ENCODE peak calls at places on chromosomes 7 and 10, in seven cellular contexts. X is Calu3, C is myocyte, A is AG20443, F is kidney tubule cell, U is IMR-90, Z is HuH-7. M is an unnamed sample.

GRCh38 chr7:22184549-22185199 is 172.3 kb downstream of the RAPGEF5 start:
- DNase-seq in F (no peak), C (no peak), U (no peak), A (no peak), Z (no peak), X (no peak), M (no peak)

GRCh38 chr10:3056280-3057037 is 10.9 kb upstream of the PFKP start:
- DNase-seq in F (peak; percentile 90), U (peak; percentile 69), Z (no peak), A (no peak), X (no peak), C (no peak), M (no peak)

GRCh38 chr10:101453791-101454718 is 100.1 kb downstream of the BTRC start:
- DNase-seq in F (no peak), C (peak; percentile 34), A (no peak), X (no peak), Z (no peak), U (peak; percentile 52), M (peak; percentile 35)

GRCh38 chr10:31129261-31129660 is 97.6 kb upstream of the ZNF438 start:
- DNase-seq in U (peak; percentile 96), Z (no peak), X (no peak), F (peak; percentile 72), C (peak; percentile 69), A (peak; percentile 43), M (no peak)

GRCh38 chr10:33190406-33190805 is 144.1 kb downstream of the NRP1 start:
- DNase-seq in A (no peak), Z (no peak), X (no peak), U (no peak), C (no peak), F (no peak), M (no peak)

GRCh38 chr10:97213431-97213830 is 27.7 kb upstream of the SLIT1 start:
- DNase-seq in A (no peak), F (no peak), Z (no peak), X (no peak), C (no peak), U (no peak), M (no peak)

GRCh38 chr7:22992874-22993840 is 20.8 kb downstream of the HYCC1 start:
- DNase-seq in U (no peak), X (no peak), A (no peak), Z (no peak), C (no peak), F (no peak), M (no peak)

GRCh38 chr7:122691569-122692235 is 7.2 kb downstream of the RNF133 start:
- DNase-seq in U (no peak), A (no peak), F (no peak), X (no peak), C (no peak), Z (no peak), M (no peak)

GRCh38 chr10:51920672-51921071 is 221.3 kb upstream of the CSTF2T start:
- DNase-seq in C (no peak), Z (no peak), A (no peak), F (no peak), U (no peak), X (no peak), M (no peak)

GRCh38 chr7:12549106-12549505 is 21.4 kb upstream of the SCIN start:
- DNase-seq in A (peak; percentile 49), C (no peak), F (peak; percentile 72), U (peak; percentile 41), X (no peak), Z (no peak), M (no peak)

GRCh38 chr7:138338361-138338760 is 121.7 kb upstream of the TRIM24 start:
- DNase-seq in A (no peak), F (peak; percentile 84), X (no peak), Z (no peak), U (no peak), C (peak; percentile 6), M (no peak)

GRCh38 chr7:140049339-140050024 is 13.3 kb downstream of the PARP12 start:
- DNase-seq in F (no peak), Z (peak; percentile 76), X (no peak), U (no peak), A (no peak), C (no peak), M (peak; percentile 5)

GRCh38 chr7:94466516-94466915 is 43.1 kb upstream of the CASD1 start:
- DNase-seq in A (no peak), Z (no peak), C (no peak), X (no peak), U (no peak), F (no peak), M (peak; percentile 1)

GRCh38 chr10:27618906-27619305 is 114.8 kb downstream of the RAB18 start:
- DNase-seq in F (no peak), Z (no peak), X (no peak), A (peak; percentile 64), C (no peak), U (no peak), M (no peak)

GRCh38 chr7:74496272-74496671 is 42.6 kb downstream of the GTF2IRD1 start:
- DNase-seq in X (no peak), Z (no peak), C (no peak), U (no peak), F (no peak), A (no peak), M (no peak)

GRCh38 chr7:91634485-91635177 is 245.9 kb downstream of the MTERF1 start:
- DNase-seq in X (no peak), Z (no peak), U (no peak), C (no peak), A (no peak), F (no peak), M (no peak)

GRCh38 chr10:28367865-28368541 is 65.1 kb upstream of the MPP7 start:
- DNase-seq in Z (no peak), A (no peak), C (no peak), F (no peak), X (no peak), U (no peak), M (no peak)

GRCh38 chr10:19144206-19144605 is 95.6 kb downstream of the MALRD1 start:
- DNase-seq in U (no peak), C (no peak), F (no peak), Z (no peak), X (no peak), A (no peak), M (no peak)

GRCh38 chr7:157337316-157338149 is 729 bp downstream of the DNAJB6 start:
- DNase-seq in F (peak; percentile 63), C (peak; percentile 91), Z (peak; percentile 65), A (peak; percentile 87), U (peak; percentile 67), X (peak; percentile 79), M (peak; percentile 53)

GRCh38 chr7:47373871-47374451 is 207.9 kb downstream of the TNS3 start:
- DNase-seq in A (no peak), C (peak; percentile 81), X (no peak), F (no peak), Z (no peak), U (no peak), M (no peak)

M was measured in mammary epithelial cell.